ENCODE peak calls at places on chromosomes 7 and 10, in seven cellular contexts. N is brain microvascular endothelial cell, H is transverse colon, G is BJ, K is cardiac fibroblast, X is dorsolateral prefrontal cortex, I is AG09319. O is an unnamed sample.

GRCh38 chr7:37007319-37007718 is 283.0 kb upstream of the AOAH start:
- DNase-seq in G (no peak), I (no peak), K (no peak), X (no peak), N (no peak), H (no peak), O (no peak)

GRCh38 chr10:118369806-118370205 is 27.7 kb upstream of the FAM204A start:
- DNase-seq in H (no peak), X (no peak), G (no peak), K (no peak), I (no peak), N (no peak), O (no peak)

GRCh38 chr10:36872702-36873393 is 252.6 kb upstream of the ANKRD30A start:
- DNase-seq in H (no peak), N (no peak), K (no peak), G (no peak), X (no peak), I (no peak), O (no peak)

GRCh38 chr7:101681170-101682007 is 52.3 kb upstream of the MYL10 start:
- DNase-seq in G (peak; percentile 68), H (no peak), X (peak; percentile 64), N (peak; percentile 69), I (peak; percentile 60), K (peak; percentile 77), O (no peak)

GRCh38 chr7:116940689-116941088 is 12.6 kb upstream of the ST7 start:
- DNase-seq in K (no peak), H (no peak), I (no peak), N (no peak), X (no peak), G (no peak), O (no peak)

GRCh38 chr7:43108255-43109011 is 4.0 kb upstream of the HECW1 start:
- DNase-seq in I (no peak), N (peak; percentile 75), X (peak; percentile 68), K (peak; percentile 64), G (no peak), H (peak; percentile 53), O (peak; percentile 67)

GRCh38 chr7:55964802-55965470 is 551 bp downstream of the NIPSNAP2 start:
- DNase-seq in I (no peak), X (peak; percentile 80), G (no peak), K (peak; percentile 59), N (peak; percentile 28), H (peak; percentile 88), O (peak; percentile 86)

GRCh38 chr10:100723769-100724530 is 21.4 kb upstream of the PAX2 start:
- DNase-seq in X (no peak), K (no peak), I (no peak), H (no peak), N (no peak), G (no peak), O (no peak)

GRCh38 chr10:113631680-113632079 is 32.2 kb downstream of the NRAP start:
- DNase-seq in X (no peak), H (no peak), N (no peak), K (no peak), I (no peak), G (no peak), O (no peak)

GRCh38 chr7:115356139-115356746 is 434.3 kb downstream of the MDFIC start:
- DNase-seq in G (no peak), N (no peak), I (no peak), K (peak; percentile 40), X (no peak), H (no peak), O (no peak)

GRCh38 chr7:35982600-35982999 is 170.5 kb upstream of the EEPD1 start:
- DNase-seq in N (no peak), G (no peak), K (no peak), I (no peak), H (no peak), X (no peak), O (no peak)

GRCh38 chr10:86179143-86179505 is 187.5 kb downstream of the GRID1 start:
- DNase-seq in X (no peak), H (no peak), N (no peak), K (no peak), I (no peak), G (no peak), O (no peak)

GRCh38 chr10:1230592-1231275 is 174.5 kb downstream of the WDR37 start:
- DNase-seq in I (no peak), K (no peak), H (no peak), N (no peak), X (peak; percentile 49), G (no peak), O (no peak)

GRCh38 chr10:72729528-72729927 is 37.6 kb downstream of the MCU start:
- DNase-seq in I (no peak), K (peak; percentile 49), H (no peak), N (no peak), X (no peak), G (no peak), O (no peak)

GRCh38 chr7:138000081-138000701 is 1.7 kb downstream of the CREB3L2 start:
- DNase-seq in X (no peak), K (peak; percentile 95), H (peak; percentile 58), N (peak; percentile 98), G (peak; percentile 92), I (peak; percentile 90), O (peak; percentile 53)

DNA sequence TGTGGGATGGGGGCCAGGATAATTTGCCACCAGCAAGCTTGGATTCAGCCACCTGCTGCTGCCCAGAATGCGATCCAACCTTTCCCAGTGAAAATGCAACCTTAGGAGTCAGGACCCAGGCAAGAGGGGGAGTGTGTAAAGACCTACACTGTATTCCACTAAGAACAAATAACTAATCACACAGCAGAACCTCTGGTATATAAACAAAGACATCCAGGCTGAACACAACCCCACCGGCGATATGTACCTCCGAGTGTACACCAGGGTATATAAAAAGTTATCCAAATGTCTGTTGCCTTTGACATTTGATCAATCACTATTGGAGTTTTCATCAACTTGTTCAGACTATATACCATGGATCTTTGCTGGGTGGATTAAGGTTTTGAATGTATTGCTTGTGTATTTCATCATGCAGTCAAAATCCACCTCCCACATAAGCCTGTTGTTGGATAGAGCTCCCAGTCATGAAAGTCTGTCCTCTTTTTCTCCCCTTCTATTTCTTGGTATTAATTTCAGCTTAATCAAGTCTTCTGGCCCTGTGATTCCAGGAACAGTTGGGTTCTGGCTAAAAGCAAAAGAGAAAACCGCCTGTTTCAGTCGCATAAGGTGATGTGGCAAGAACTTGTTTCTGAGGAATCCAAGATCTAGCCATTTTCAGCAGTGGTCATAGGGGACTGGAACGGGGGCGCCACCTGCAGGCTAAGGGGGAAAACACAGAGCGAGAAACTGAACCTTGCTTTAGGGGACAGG is 290.7 kb downstream of the CCDC3 start:
- DNase-seq in N (peak; percentile 79), G (peak; percentile 46), I (peak; percentile 69), X (peak; percentile 81), K (peak; percentile 90), H (peak; percentile 83), O (peak; percentile 81)
- TF ChIP-seq CTCF in N (peak; percentile 98), G (peak; percentile 96), I (peak; percentile 98), X (peak; percentile 85), K (peak; percentile 98), H (peak; percentile 87), O (peak; percentile 85)

GRCh38 chr7:94928168-94928707 is 20.8 kb downstream of the PPP1R9A start:
- DNase-seq in N (no peak), H (no peak), X (no peak), G (no peak), K (no peak), I (no peak), O (no peak)
- TF ChIP-seq CTCF in N (no peak), H (no peak), X (no peak), G (no peak), K (no peak), I (no peak), O (no peak)

GRCh38 chr7:144786079-144786478 is 49.8 kb downstream of the TPK1 start:
- DNase-seq in N (no peak), K (no peak), I (no peak), H (no peak), X (no peak), G (no peak), O (no peak)

GRCh38 chr7:144787127-144787526 is 48.7 kb downstream of the TPK1 start:
- DNase-seq in K (no peak), N (no peak), X (no peak), I (no peak), G (no peak), H (no peak), O (no peak)

GRCh38 chr7:144784943-144785342 is 50.9 kb downstream of the TPK1 start:
- DNase-seq in N (peak; percentile 66), X (no peak), I (no peak), G (no peak), H (no peak), K (peak; percentile 94), O (no peak)

GRCh38 chr7:144785491-144785890 is 50.4 kb downstream of the TPK1 start:
- DNase-seq in X (no peak), K (no peak), N (no peak), I (no peak), H (no peak), G (no peak), O (no peak)

DNA sequence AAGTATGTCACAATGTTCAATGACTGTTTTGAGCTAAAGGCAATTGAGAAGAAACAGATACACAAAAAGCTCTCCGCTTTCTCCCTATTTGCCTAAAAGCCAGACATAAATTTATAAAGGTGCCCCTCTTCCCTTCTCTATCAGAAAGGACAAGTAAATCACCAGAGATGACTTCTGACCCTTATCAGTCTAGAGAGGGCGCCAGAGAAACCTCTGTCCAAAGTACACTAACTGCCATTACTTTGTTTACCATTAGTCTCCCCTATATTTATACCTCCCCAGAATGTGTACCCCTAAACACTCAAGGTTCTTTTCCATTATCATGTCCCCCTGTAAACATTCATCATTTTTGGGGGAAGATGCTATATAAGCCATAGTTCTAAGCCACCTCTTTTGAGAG is 49.3 kb downstream of the TPK1 start:
- DNase-seq in K (no peak), I (no peak), N (no peak), X (no peak), G (no peak), H (no peak), O (no peak)
- TF ChIP-seq CTCF in K (no peak), I (peak; percentile 23), N (peak; percentile 6), X (no peak), G (no peak), H (no peak), O (no peak)

GRCh38 chr10:13672505-13672904 is 85.7 kb downstream of the PRPF18 start:
- DNase-seq in X (no peak), H (no peak), K (no peak), G (no peak), N (no peak), I (no peak), O (no peak)
- TF ChIP-seq CTCF in X (no peak), H (no peak), K (no peak), G (no peak), N (no peak), I (no peak), O (no peak)